ENCODE peak calls at places on chromosome 2, in six cellular contexts. One of them, this sample, is unnamed.

GRCh38 chr2:63840081-63840784 is 1.5 kb upstream of the UGP2 start:
- DNase-seq in AML-193: peak
- DNase-seq in activated CD8-positive, alpha-beta memory T cell treated with anti-CD3 and anti-CD28 coated beads, Interleukin-2, amount 10 ng/mL, durations not matched to agents 7 days and 5 days: peak
- DNase-seq in left ventricle myocardium inferior: no peak
- DNase-seq in stimulated activated CD8-positive, alpha-beta memory T cell treated with anti-CD3 and anti-CD28 coated beads, Interleukin-2, amount 100 ng/mL, for 48 hours: no peak
- DNase-seq in NCI-H774: no peak
- DNase-seq in this sample: no peak

GRCh38 chr2:121173112-121173511 is 111.9 kb downstream of the TFCP2L1 start:
- DNase-seq in AML-193: no peak
- DNase-seq in activated CD8-positive, alpha-beta memory T cell treated with anti-CD3 and anti-CD28 coated beads, Interleukin-2, amount 10 ng/mL, durations not matched to agents 7 days and 5 days: no peak
- DNase-seq in left ventricle myocardium inferior: no peak
- DNase-seq in stimulated activated CD8-positive, alpha-beta memory T cell treated with anti-CD3 and anti-CD28 coated beads, Interleukin-2, amount 100 ng/mL, for 48 hours: no peak
- DNase-seq in NCI-H774: no peak
- DNase-seq in this sample: no peak

GRCh38 chr2:29000481-29000880 is 19.4 kb downstream of the TOGARAM2 start:
- DNase-seq in AML-193: peak
- DNase-seq in activated CD8-positive, alpha-beta memory T cell treated with anti-CD3 and anti-CD28 coated beads, Interleukin-2, amount 10 ng/mL, durations not matched to agents 7 days and 5 days: peak
- DNase-seq in left ventricle myocardium inferior: peak
- DNase-seq in stimulated activated CD8-positive, alpha-beta memory T cell treated with anti-CD3 and anti-CD28 coated beads, Interleukin-2, amount 100 ng/mL, for 48 hours: no peak
- DNase-seq in NCI-H774: no peak
- DNase-seq in this sample: peak

GRCh38 chr2:168687314-168687713 is 115.1 kb upstream of the NOSTRIN start:
- DNase-seq in AML-193: peak
- DNase-seq in activated CD8-positive, alpha-beta memory T cell treated with anti-CD3 and anti-CD28 coated beads, Interleukin-2, amount 10 ng/mL, durations not matched to agents 7 days and 5 days: no peak
- DNase-seq in left ventricle myocardium inferior: no peak
- DNase-seq in stimulated activated CD8-positive, alpha-beta memory T cell treated with anti-CD3 and anti-CD28 coated beads, Interleukin-2, amount 100 ng/mL, for 48 hours: no peak
- DNase-seq in NCI-H774: no peak
- DNase-seq in this sample: no peak

GRCh38 chr2:106280653-106281202 is 86.6 kb upstream of the UXS1 start:
- DNase-seq in AML-193: no peak
- DNase-seq in activated CD8-positive, alpha-beta memory T cell treated with anti-CD3 and anti-CD28 coated beads, Interleukin-2, amount 10 ng/mL, durations not matched to agents 7 days and 5 days: no peak
- DNase-seq in left ventricle myocardium inferior: no peak
- DNase-seq in stimulated activated CD8-positive, alpha-beta memory T cell treated with anti-CD3 and anti-CD28 coated beads, Interleukin-2, amount 100 ng/mL, for 48 hours: no peak
- DNase-seq in NCI-H774: no peak
- DNase-seq in this sample: no peak

GRCh38 chr2:235330775-235331438 is 162.9 kb upstream of the AGAP1 start:
- DNase-seq in AML-193: no peak
- DNase-seq in activated CD8-positive, alpha-beta memory T cell treated with anti-CD3 and anti-CD28 coated beads, Interleukin-2, amount 10 ng/mL, durations not matched to agents 7 days and 5 days: no peak
- DNase-seq in left ventricle myocardium inferior: no peak
- DNase-seq in stimulated activated CD8-positive, alpha-beta memory T cell treated with anti-CD3 and anti-CD28 coated beads, Interleukin-2, amount 100 ng/mL, for 48 hours: no peak
- DNase-seq in NCI-H774: no peak
- DNase-seq in this sample: no peak

GRCh38 chr2:38581193-38582147 is 21.3 kb downstream of the HNRNPLL start:
- DNase-seq in AML-193: peak
- DNase-seq in activated CD8-positive, alpha-beta memory T cell treated with anti-CD3 and anti-CD28 coated beads, Interleukin-2, amount 10 ng/mL, durations not matched to agents 7 days and 5 days: no peak
- DNase-seq in left ventricle myocardium inferior: no peak
- DNase-seq in stimulated activated CD8-positive, alpha-beta memory T cell treated with anti-CD3 and anti-CD28 coated beads, Interleukin-2, amount 100 ng/mL, for 48 hours: no peak
- DNase-seq in NCI-H774: peak
- DNase-seq in this sample: peak

GRCh38 chr2:226673314-226673723 is 126.3 kb downstream of the IRS1 start:
- DNase-seq in AML-193: no peak
- DNase-seq in activated CD8-positive, alpha-beta memory T cell treated with anti-CD3 and anti-CD28 coated beads, Interleukin-2, amount 10 ng/mL, durations not matched to agents 7 days and 5 days: no peak
- DNase-seq in left ventricle myocardium inferior: no peak
- DNase-seq in stimulated activated CD8-positive, alpha-beta memory T cell treated with anti-CD3 and anti-CD28 coated beads, Interleukin-2, amount 100 ng/mL, for 48 hours: no peak
- DNase-seq in NCI-H774: no peak
- DNase-seq in this sample: no peak

GRCh38 chr2:172350844-172351480 is 76.4 kb upstream of the ITGA6 start:
- DNase-seq in AML-193: no peak
- DNase-seq in activated CD8-positive, alpha-beta memory T cell treated with anti-CD3 and anti-CD28 coated beads, Interleukin-2, amount 10 ng/mL, durations not matched to agents 7 days and 5 days: no peak
- DNase-seq in left ventricle myocardium inferior: peak
- DNase-seq in stimulated activated CD8-positive, alpha-beta memory T cell treated with anti-CD3 and anti-CD28 coated beads, Interleukin-2, amount 100 ng/mL, for 48 hours: no peak
- DNase-seq in NCI-H774: no peak
- DNase-seq in this sample: peak

GRCh38 chr2:217065695-217066405 is 206.0 kb upstream of the TNP1 start:
- DNase-seq in AML-193: no peak
- DNase-seq in activated CD8-positive, alpha-beta memory T cell treated with anti-CD3 and anti-CD28 coated beads, Interleukin-2, amount 10 ng/mL, durations not matched to agents 7 days and 5 days: no peak
- DNase-seq in left ventricle myocardium inferior: no peak
- DNase-seq in stimulated activated CD8-positive, alpha-beta memory T cell treated with anti-CD3 and anti-CD28 coated beads, Interleukin-2, amount 100 ng/mL, for 48 hours: no peak
- DNase-seq in NCI-H774: no peak
- DNase-seq in this sample: no peak

GRCh38 chr2:240604939-240605716 is 18.6 kb downstream of the CAPN10 start:
- DNase-seq in AML-193: no peak
- DNase-seq in activated CD8-positive, alpha-beta memory T cell treated with anti-CD3 and anti-CD28 coated beads, Interleukin-2, amount 10 ng/mL, durations not matched to agents 7 days and 5 days: no peak
- DNase-seq in left ventricle myocardium inferior: no peak
- DNase-seq in stimulated activated CD8-positive, alpha-beta memory T cell treated with anti-CD3 and anti-CD28 coated beads, Interleukin-2, amount 100 ng/mL, for 48 hours: no peak
- DNase-seq in NCI-H774: no peak
- DNase-seq in this sample: peak

This sample was measured in lower lobe of right lung.